ENCODE peak calls at places on chromosomes 5 and 9, in ten cellular contexts. A is CD4-positive, alpha-beta T cell; V is nephron progenitor cell; Q is coronary artery; M is fibroblast of mammary gland; G is mammary epithelial cell; C is CD8-positive, alpha-beta T cell; N is AG04450; O is foreskin keratinocyte; I is neural crest cell. F is an unnamed sample.
A peak's percentile ranks its signal among the peaks of the same experiment; 100 is the strongest.

GRCh38 chr9:88458716-88459115 is 70.5 kb downstream of the SPIN1 start:
- DNase-seq in A (no peak), C (no peak), I (no peak), N (no peak), M (peak; percentile 83), Q (no peak), G (no peak), O (no peak), V (no peak), F (no peak)

GRCh38 chr5:141875795-141876627 is 2.2 kb downstream of the PCDH1 start:
- DNase-seq in I (no peak), A (no peak), Q (no peak), V (peak; percentile 54), C (no peak), G (peak; percentile 64), M (no peak), N (no peak), O (no peak), F (peak; percentile 52)

GRCh38 chr9:14238518-14238917 is 75.4 kb downstream of the NFIB start:
- DNase-seq in A (no peak), M (peak; percentile 45), O (peak; percentile 85), N (no peak), I (no peak), C (no peak), V (no peak), Q (no peak), G (peak; percentile 88), F (no peak)

GRCh38 chr5:97545446-97545845 is 362.4 kb upstream of the RIOK2 start:
- DNase-seq in M (no peak), V (no peak), Q (no peak), I (no peak), G (no peak), N (no peak), O (no peak), A (no peak), C (no peak), F (no peak)

GRCh38 chr5:150009671-150010387 is 9.3 kb downstream of the HMGXB3 start:
- DNase-seq in A (no peak), N (no peak), C (no peak), V (no peak), M (peak; percentile 77), Q (no peak), I (no peak), O (no peak), G (peak; percentile 75), F (no peak)

GRCh38 chr9:136835932-136836901 is 6.1 kb upstream of the AJM1 start:
- DNase-seq in A (no peak), Q (no peak), N (no peak), C (no peak), G (no peak), O (no peak), I (no peak), V (no peak), M (no peak), F (no peak)

GRCh38 chr9:4866239-4866969 is 73.7 kb downstream of the RCL1 start:
- DNase-seq in A (no peak), V (no peak), I (no peak), N (no peak), O (no peak), M (peak; percentile 41), G (peak; percentile 79), C (no peak), Q (no peak), F (no peak)

GRCh38 chr5:135240283-135240633 is 158.8 kb downstream of the MACROH2A1 start:
- DNase-seq in I (no peak), M (no peak), V (no peak), C (no peak), O (no peak), N (no peak), G (no peak), A (no peak), Q (no peak), F (no peak)

GRCh38 chr5:158140120-158140778 is 281.3 kb upstream of the CLINT1 start:
- DNase-seq in G (no peak), M (peak; percentile 87), O (no peak), Q (no peak), I (no peak), V (peak; percentile 7), C (no peak), A (no peak), N (no peak), F (peak; percentile 19)

GRCh38 chr9:113922160-113922559 is 46.1 kb downstream of the ZNF618 start:
- DNase-seq in N (no peak), G (no peak), Q (no peak), C (no peak), M (no peak), A (no peak), I (no peak), V (no peak), O (no peak), F (no peak)

GRCh38 chr5:90410178-90410762 is 714 bp upstream of the CETN3 start:
- DNase-seq in A (no peak), C (no peak), Q (no peak), I (no peak), O (no peak), M (no peak), V (no peak), N (no peak), G (no peak), F (no peak)

GRCh38 chr9:127076860-127077657 is 45.4 kb downstream of the ANGPTL2 start:
- DNase-seq in M (no peak), N (no peak), Q (peak; percentile 35), V (no peak), O (no peak), A (no peak), G (no peak), C (no peak), I (no peak), F (no peak)

GRCh38 chr5:159708090-159708489 is 208.2 kb upstream of the ADRA1B start:
- DNase-seq in O (no peak), V (no peak), I (no peak), C (no peak), N (no peak), Q (no peak), M (no peak), A (no peak), G (no peak), F (no peak)

GRCh38 chr9:99090366-99091130 is 14.4 kb upstream of the TGFBR1 start:
- DNase-seq in C (no peak), N (no peak), G (no peak), M (peak; percentile 90), V (no peak), O (no peak), A (no peak), I (no peak), Q (no peak), F (no peak)

GRCh38 chr5:127072861-127073846 is at the start of gene C5orf63:
- DNase-seq in M (peak; percentile 29), I (no peak), C (peak; percentile 59), G (peak; percentile 28), N (no peak), O (no peak), Q (no peak), A (peak; percentile 63), V (no peak), F (peak; percentile 72)
- TF ChIP-seq CTCF in M (no peak), I (peak; percentile 35), C (no peak), G (peak; percentile 31), N (peak; percentile 18), O (peak; percentile 17), Q (no peak), A (no peak), V (no peak), F (peak; percentile 62)

GRCh38 chr9:38026021-38026809 is 42.8 kb downstream of the SHB start:
- DNase-seq in C (no peak), M (peak; percentile 92), Q (no peak), V (no peak), N (peak; percentile 91), G (peak; percentile 90), O (peak; percentile 96), I (no peak), A (no peak), F (peak; percentile 82)

GRCh38 chr9:38023661-38024035 is 45.4 kb downstream of the SHB start:
- DNase-seq in G (no peak), N (no peak), C (no peak), V (no peak), A (no peak), I (no peak), Q (no peak), M (no peak), O (no peak), F (no peak)

GRCh38 chr9:38026840-38027527 is 42.0 kb downstream of the SHB start:
- DNase-seq in A (no peak), M (no peak), N (no peak), O (no peak), C (no peak), Q (no peak), V (no peak), I (no peak), G (no peak), F (no peak)

GRCh38 chr9:38024036-38024681 is 44.9 kb downstream of the SHB start:
- DNase-seq in M (peak; percentile 81), A (no peak), O (peak; percentile 90), C (no peak), G (peak; percentile 94), I (no peak), V (no peak), N (peak; percentile 76), Q (no peak), F (no peak)

GRCh38 chr9:38025166-38025565 is 43.9 kb downstream of the SHB start:
- DNase-seq in I (no peak), G (no peak), A (no peak), V (no peak), O (no peak), M (no peak), N (no peak), C (no peak), Q (no peak), F (no peak)
- TF ChIP-seq CTCF in I (no peak), G (no peak), A (no peak), V (no peak), O (no peak), M (no peak), N (peak; percentile 16), C (no peak), Q (no peak), F (no peak)

DNA sequence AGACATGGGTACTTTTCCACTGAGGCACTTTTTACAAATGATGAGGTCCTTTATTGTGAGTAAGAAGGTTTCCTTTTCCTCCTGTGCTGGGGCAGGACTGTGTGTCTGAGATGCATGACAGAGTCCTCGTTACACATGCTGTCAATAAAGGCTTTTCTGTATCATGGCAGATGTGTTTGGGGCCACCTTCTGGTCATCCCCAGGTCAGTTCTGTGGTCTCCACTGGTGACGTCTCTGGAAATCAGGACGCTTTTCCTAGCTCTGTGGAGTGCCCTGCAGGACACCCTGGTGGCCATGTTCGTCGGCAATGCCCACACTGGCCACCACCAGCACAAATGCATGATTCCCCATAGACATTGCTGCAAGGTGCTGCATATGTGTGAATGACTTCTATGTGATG is 2.8 kb downstream of the CMBL start:
- DNase-seq in M (no peak), A (no peak), G (no peak), O (no peak), I (no peak), C (no peak), N (no peak), Q (no peak), V (no peak), F (no peak)
- TF ChIP-seq CTCF in M (no peak), A (no peak), G (no peak), O (no peak), I (peak; percentile 35), C (no peak), N (no peak), Q (no peak), V (no peak), F (no peak)

DNA sequence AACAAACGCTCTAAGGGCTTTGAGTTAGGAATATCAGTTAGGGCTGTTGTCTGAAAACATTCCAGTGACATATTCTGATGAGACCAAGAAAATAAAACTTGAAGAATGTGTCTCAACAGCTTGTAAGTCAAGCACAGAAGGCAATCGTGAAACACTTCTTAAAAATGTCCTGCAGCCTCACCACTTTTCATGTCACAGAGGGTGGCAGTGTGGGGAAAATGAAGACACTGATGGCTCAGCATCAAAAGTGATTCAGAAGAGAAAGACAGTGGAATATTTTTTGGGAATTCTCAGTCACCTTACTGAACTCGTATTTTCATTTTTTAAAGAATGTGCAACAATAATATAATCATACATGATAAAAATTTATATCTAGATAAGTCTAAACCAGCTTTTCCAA is 247.3 kb downstream of the CTNND2 start:
- DNase-seq in G (no peak), N (no peak), M (no peak), O (no peak), Q (no peak), A (no peak), V (no peak), C (no peak), I (no peak), F (no peak)
- TF ChIP-seq CTCF in G (no peak), N (no peak), M (no peak), O (no peak), Q (no peak), A (no peak), V (no peak), C (no peak), I (no peak), F (no peak)